ENCODE peak calls at places on chromosomes 11 and 22, in four cellular contexts. G is left lobe of liver, O is WTC11, C is occipital lobe. V is an unnamed sample.

GRCh38 chr22:22141031-22141430 is 103.6 kb upstream of the VPREB1 start:
- DNase-seq in O (no peak), G (no peak), C (no peak), V (no peak)

GRCh38 chr11:121418625-121419114 is 33.4 kb upstream of the SORL1 start:
- DNase-seq in C (no peak), O (no peak), G (no peak), V (no peak)

GRCh38 chr11:75325713-75326438 is 25.6 kb downstream of the ARRB1 start:
- DNase-seq in O (no peak), G (no peak), C (peak), V (no peak)

GRCh38 chr11:129368889-129369672 is 6.6 kb upstream of the BARX2 start:
- DNase-seq in O (no peak), G (no peak), C (no peak), V (no peak)

GRCh38 chr11:34169664-34170063 is 64.2 kb downstream of the NAT10 start:
- DNase-seq in C (no peak), G (no peak), O (no peak), V (no peak)

GRCh38 chr11:93020248-93021088 is 51.0 kb downstream of the MTNR1B start:
- DNase-seq in O (no peak), C (peak), G (no peak), V (no peak)

GRCh38 chr11:1116666-1117390 is 40.9 kb upstream of the MUC5AC start:
- DNase-seq in G (no peak), O (no peak), C (no peak), V (peak)

GRCh38 chr22:48553119-48553518 is 1274.6 kb downstream of the BRD1 start:
- DNase-seq in O (no peak), C (no peak), G (no peak), V (no peak)

GRCh38 chr11:7454854-7455253 is 30.5 kb upstream of the OLFML1 start:
- DNase-seq in O (no peak), C (no peak), G (no peak), V (no peak)

GRCh38 chr11:64355078-64355940 is 3.7 kb upstream of the RPS6KA4 start:
- DNase-seq in C (peak), G (peak), O (peak), V (no peak)

GRCh38 chr11:123430736-123431356 is 777 bp downstream of the GRAMD1B start:
- DNase-seq in O (peak), G (peak), C (no peak), V (peak)

GRCh38 chr11:10444725-10445286 is 10.3 kb upstream of the AMPD3 start:
- DNase-seq in G (no peak), O (no peak), C (no peak), V (no peak)

GRCh38 chr11:45178890-45179663 is 32.6 kb downstream of the PRDM11 start:
- DNase-seq in O (no peak), G (no peak), C (peak), V (no peak)

GRCh38 chr11:13368041-13368446 is 90.5 kb downstream of the BMAL1 start:
- DNase-seq in G (no peak), O (no peak), C (no peak), V (no peak)

GRCh38 chr11:1199689-1200610 is 22.9 kb upstream of the MUC5B start:
- DNase-seq in C (no peak), O (peak), G (peak), V (peak)

GRCh38 chr11:104705475-104706195 is 192.6 kb downstream of the CASP12 start:
- DNase-seq in C (no peak), G (peak), O (no peak), V (no peak)

GRCh38 chr11:127345819-127346459 is 345.4 kb upstream of the KIRREL3 start:
- DNase-seq in C (peak), G (no peak), O (peak), V (no peak)

GRCh38 chr11:3867209-3868071 is 12.0 kb downstream of the STIM1 start:
- DNase-seq in C (no peak), G (peak), O (no peak), V (no peak)

GRCh38 chr11:115873813-115874212 is 369.6 kb upstream of the CADM1 start:
- DNase-seq in O (no peak), G (no peak), C (no peak), V (no peak)

GRCh38 chr11:60182546-60183330 is at the start of gene MS4A6A:
- DNase-seq in O (no peak), C (no peak), G (no peak), V (no peak)

GRCh38 chr11:7353100-7353499 is 101.4 kb downstream of the SYT9 start:
- DNase-seq in G (no peak), C (no peak), O (peak), V (no peak)